ENCODE peak calls at places on chromosomes 2 and 18, in six cellular contexts. One of them, this sample, is unnamed. For H3K9me2, the result is how much of the 10 kb centered on the place peaks cover.

GRCh38 chr2:200913654-200914053 is 24.5 kb downstream of the NIF3L1 start:
- DNase-seq in HCT116: no peak
- DNase-seq in OCI-LY7: no peak
- DNase-seq in Karpas-422: no peak
- DNase-seq in GM23248: peak
- DNase-seq in PC-3: peak
- DNase-seq in this sample: no peak

GRCh38 chr2:177872286-177872685 is 200.3 kb downstream of the PDE11A start:
- DNase-seq in PC-3: no peak
- DNase-seq in GM23248: peak
- DNase-seq in Karpas-422: no peak
- DNase-seq in HCT116: no peak
- DNase-seq in OCI-LY7: no peak
- DNase-seq in this sample: no peak

GRCh38 chr2:106882658-106883057 is 3.3 kb downstream of the ST6GAL2 start:
- DNase-seq in PC-3: peak
- DNase-seq in Karpas-422: peak
- DNase-seq in HCT116: no peak
- DNase-seq in GM23248: no peak
- DNase-seq in OCI-LY7: no peak
- DNase-seq in this sample: no peak

GRCh38 chr2:215772634-215773563 is 240.5 kb downstream of the MREG start:
- DNase-seq in PC-3: no peak
- DNase-seq in HCT116: no peak
- DNase-seq in GM23248: peak
- DNase-seq in Karpas-422: no peak
- DNase-seq in OCI-LY7: no peak
- DNase-seq in this sample: no peak

GRCh38 chr18:44047585-44047984 is 633.1 kb upstream of the SETBP1 start:
- DNase-seq in PC-3: no peak
- DNase-seq in GM23248: no peak
- DNase-seq in Karpas-422: no peak
- DNase-seq in OCI-LY7: no peak
- DNase-seq in HCT116: no peak
- DNase-seq in this sample: no peak

GRCh38 chr2:225694664-225695063 is 295.2 kb downstream of the NYAP2 start:
- DNase-seq in HCT116: no peak
- DNase-seq in Karpas-422: no peak
- DNase-seq in OCI-LY7: no peak
- DNase-seq in GM23248: peak
- DNase-seq in PC-3: no peak
- DNase-seq in this sample: no peak

GRCh38 chr2:172065086-172065485 is 20.2 kb upstream of the DLX1 start:
- DNase-seq in PC-3: no peak
- DNase-seq in OCI-LY7: no peak
- DNase-seq in Karpas-422: peak
- DNase-seq in GM23248: peak
- DNase-seq in HCT116: no peak
- DNase-seq in this sample: no peak

GRCh38 chr2:181007086-181007837 is 26.9 kb downstream of the UBE2E3 start:
- DNase-seq in PC-3: no peak
- DNase-seq in GM23248: no peak
- DNase-seq in Karpas-422: no peak
- DNase-seq in HCT116: no peak
- DNase-seq in OCI-LY7: no peak
- DNase-seq in this sample: no peak

GRCh38 chr18:62688743-62689317 is 26.5 kb upstream of the PHLPP1 start:
- DNase-seq in PC-3: no peak
- DNase-seq in OCI-LY7: no peak
- DNase-seq in HCT116: no peak
- DNase-seq in Karpas-422: no peak
- DNase-seq in GM23248: no peak
- DNase-seq in this sample: no peak

GRCh38 chr2:128638741-128639477 is 320.2 kb upstream of the HS6ST1 start:
- DNase-seq in HCT116: no peak
- DNase-seq in GM23248: peak
- DNase-seq in PC-3: no peak
- DNase-seq in OCI-LY7: no peak
- DNase-seq in Karpas-422: no peak
- DNase-seq in this sample: no peak
- H3K9me2 ChIP-seq in HCT116: under half
- H3K9me2 ChIP-seq in GM23248: under half
- H3K9me2 ChIP-seq in PC-3: under half
- H3K9me2 ChIP-seq in OCI-LY7: under half
- H3K9me2 ChIP-seq in Karpas-422: under half
- H3K9me2 ChIP-seq in this sample: under half

DNA sequence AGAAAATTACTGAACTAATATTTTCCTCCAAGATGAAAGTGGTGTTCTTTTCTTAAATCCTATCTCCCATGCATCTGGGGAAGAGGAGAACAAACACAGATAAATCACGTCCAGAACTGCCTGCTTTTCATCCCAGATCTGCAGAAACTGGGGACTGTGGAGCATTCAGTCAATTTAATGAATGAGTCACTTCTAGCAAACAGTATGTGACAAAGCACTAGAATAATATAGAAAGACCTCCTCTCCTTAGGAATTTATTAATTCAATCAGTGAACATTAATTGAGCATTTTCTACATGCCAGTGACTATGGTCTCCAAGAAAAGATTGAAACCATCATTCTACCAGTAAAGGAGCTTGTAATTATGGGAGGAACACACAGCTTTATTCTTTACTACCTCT is 693.4 kb upstream of the ID2 start:
- DNase-seq in HCT116: no peak
- DNase-seq in OCI-LY7: no peak
- DNase-seq in GM23248: no peak
- DNase-seq in PC-3: peak
- DNase-seq in Karpas-422: no peak
- DNase-seq in this sample: no peak
- H3K9me2 ChIP-seq in HCT116: under half
- H3K9me2 ChIP-seq in OCI-LY7: under half
- H3K9me2 ChIP-seq in GM23248: under half
- H3K9me2 ChIP-seq in PC-3: under half
- H3K9me2 ChIP-seq in Karpas-422: under half
- H3K9me2 ChIP-seq in this sample: under half

GRCh38 chr2:7983912-7984311 is 697.9 kb upstream of the ID2 start:
- DNase-seq in GM23248: no peak
- DNase-seq in HCT116: no peak
- DNase-seq in Karpas-422: no peak
- DNase-seq in PC-3: no peak
- DNase-seq in OCI-LY7: no peak
- DNase-seq in this sample: no peak

GRCh38 chr2:7989823-7990222 is 692.0 kb upstream of the ID2 start:
- DNase-seq in GM23248: no peak
- DNase-seq in PC-3: no peak
- DNase-seq in HCT116: no peak
- DNase-seq in OCI-LY7: no peak
- DNase-seq in Karpas-422: no peak
- DNase-seq in this sample: no peak

GRCh38 chr2:7984693-7985353 is 697.0 kb upstream of the ID2 start:
- DNase-seq in PC-3: no peak
- DNase-seq in Karpas-422: no peak
- DNase-seq in HCT116: no peak
- DNase-seq in OCI-LY7: no peak
- DNase-seq in GM23248: no peak
- DNase-seq in this sample: no peak

GRCh38 chr2:7986431-7986830 is 695.4 kb upstream of the ID2 start:
- DNase-seq in PC-3: no peak
- DNase-seq in GM23248: no peak
- DNase-seq in HCT116: no peak
- DNase-seq in OCI-LY7: no peak
- DNase-seq in Karpas-422: no peak
- DNase-seq in this sample: no peak

DNA sequence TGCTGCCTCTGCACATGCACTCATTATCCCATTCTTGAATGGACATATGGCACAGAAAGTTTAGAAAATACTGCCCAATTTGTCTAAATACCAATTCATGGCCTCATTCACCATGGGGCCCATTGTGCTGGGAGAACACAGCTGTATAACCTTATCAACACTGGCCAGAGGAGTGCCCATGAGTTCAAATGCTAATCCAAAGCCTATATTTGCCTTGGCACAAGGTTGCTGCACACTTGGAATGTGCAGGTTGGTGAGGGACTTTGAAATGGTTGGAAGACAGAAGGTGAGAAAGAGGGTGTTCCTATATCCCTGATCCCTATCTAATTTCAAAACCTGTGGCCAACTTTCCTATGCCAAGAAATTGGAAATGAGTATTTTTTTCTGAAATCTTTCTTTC is 693.9 kb upstream of the ID2 start:
- DNase-seq in PC-3: no peak
- DNase-seq in HCT116: no peak
- DNase-seq in OCI-LY7: no peak
- DNase-seq in GM23248: no peak
- DNase-seq in Karpas-422: no peak
- DNase-seq in this sample: no peak
- H3K9me2 ChIP-seq in PC-3: under half
- H3K9me2 ChIP-seq in HCT116: under half
- H3K9me2 ChIP-seq in OCI-LY7: under half
- H3K9me2 ChIP-seq in GM23248: under half
- H3K9me2 ChIP-seq in Karpas-422: under half
- H3K9me2 ChIP-seq in this sample: under half

GRCh38 chr2:128642316-128642715 is 323.6 kb upstream of the HS6ST1 start:
- DNase-seq in HCT116: no peak
- DNase-seq in Karpas-422: no peak
- DNase-seq in PC-3: no peak
- DNase-seq in OCI-LY7: no peak
- DNase-seq in GM23248: no peak
- DNase-seq in this sample: no peak

GRCh38 chr2:128639693-128640092 is 321.0 kb upstream of the HS6ST1 start:
- DNase-seq in GM23248: peak
- DNase-seq in HCT116: no peak
- DNase-seq in Karpas-422: peak
- DNase-seq in PC-3: no peak
- DNase-seq in OCI-LY7: no peak
- DNase-seq in this sample: no peak

GRCh38 chr2:128640166-128640846 is 321.6 kb upstream of the HS6ST1 start:
- DNase-seq in GM23248: peak
- DNase-seq in Karpas-422: no peak
- DNase-seq in PC-3: no peak
- DNase-seq in HCT116: no peak
- DNase-seq in OCI-LY7: no peak
- DNase-seq in this sample: no peak

GRCh38 chr2:128641421-128642095 is 322.9 kb upstream of the HS6ST1 start:
- DNase-seq in PC-3: no peak
- DNase-seq in OCI-LY7: no peak
- DNase-seq in GM23248: no peak
- DNase-seq in Karpas-422: no peak
- DNase-seq in HCT116: no peak
- DNase-seq in this sample: no peak

GRCh38 chr2:128640847-128641360 is 322.2 kb upstream of the HS6ST1 start:
- DNase-seq in HCT116: no peak
- DNase-seq in GM23248: no peak
- DNase-seq in PC-3: no peak
- DNase-seq in OCI-LY7: no peak
- DNase-seq in Karpas-422: no peak
- DNase-seq in this sample: no peak
- H3K9me2 ChIP-seq in HCT116: under half
- H3K9me2 ChIP-seq in GM23248: under half
- H3K9me2 ChIP-seq in PC-3: under half
- H3K9me2 ChIP-seq in OCI-LY7: under half
- H3K9me2 ChIP-seq in Karpas-422: under half
- H3K9me2 ChIP-seq in this sample: under half

This sample was measured in MM.1S.